ENCODE peak calls at places on chromosomes 13 and 19, in eight cellular contexts. P is dorsolateral prefrontal cortex; O is hepatic stellate cell; A is iris pigment epithelial cell; K is mucosa of descending colon; V is naive thymus-derived CD8-positive, alpha-beta T cell; C is omental fat pad; D is AG04450. S is an unnamed sample.

GRCh38 chr13:28568286-28568685 is 73.4 kb upstream of the FLT1 start:
- DNase-seq in P (peak), O (no peak), A (peak), K (no peak), V (no peak), C (no peak), D (peak), S (peak)

GRCh38 chr13:30659980-30660379 is 42.3 kb downstream of the USPL1 start:
- DNase-seq in P (no peak), O (no peak), A (no peak), K (no peak), V (no peak), C (no peak), D (no peak), S (no peak)

GRCh38 chr19:15393963-15394362 is 14.4 kb upstream of the AKAP8 start:
- DNase-seq in P (no peak), O (no peak), A (peak), K (no peak), V (no peak), C (no peak), D (no peak), S (peak)

GRCh38 chr19:58305932-58306323 is 751 bp downstream of the ERVK3-1 start:
- DNase-seq in P (no peak), O (peak), A (peak), K (no peak), V (no peak), C (no peak), D (no peak), S (peak)

GRCh38 chr13:75365724-75366173 is 116.2 kb downstream of the TBC1D4 start:
- DNase-seq in P (no peak), O (peak), A (peak), K (no peak), V (no peak), C (no peak), D (peak), S (no peak)

GRCh38 chr13:101144808-101145419 is 271.4 kb downstream of the NALCN start:
- DNase-seq in P (no peak), O (no peak), A (peak), K (no peak), V (no peak), C (no peak), D (peak), S (peak)

GRCh38 chr13:42484396-42484795 is 89.6 kb upstream of the TNFSF11 start:
- DNase-seq in P (no peak), O (no peak), A (peak), K (no peak), V (no peak), C (no peak), D (no peak), S (peak)

GRCh38 chr19:50387176-50387867 is 3.2 kb downstream of the POLD1 start:
- DNase-seq in P (no peak), O (no peak), A (peak), K (no peak), V (no peak), C (no peak), D (no peak), S (peak)

GRCh38 chr19:2355168-2356035 is 4.7 kb upstream of the TMPRSS9 start:
- DNase-seq in P (no peak), O (no peak), A (no peak), K (no peak), V (no peak), C (no peak), D (no peak), S (no peak)

GRCh38 chr19:13705201-13705600 is 59.1 kb upstream of the MRI1 start:
- DNase-seq in P (no peak), O (no peak), A (no peak), K (no peak), V (no peak), C (no peak), D (no peak), S (no peak)

GRCh38 chr19:29264897-29265296 is 51.9 kb upstream of the UQCRFS1 start:
- DNase-seq in P (no peak), O (no peak), A (no peak), K (no peak), V (no peak), C (no peak), D (no peak), S (no peak)

GRCh38 chr13:100946588-100946987 is 272.0 kb upstream of the TMTC4 start:
- DNase-seq in P (no peak), O (no peak), A (no peak), K (no peak), V (no peak), C (no peak), D (no peak), S (no peak)